ENCODE peak calls at places on chromosome 20, in nine cellular contexts. D, M, L, N, R, P, A, O and T are unnamed samples.
A peak's percentile ranks its signal among the peaks of the same experiment; 100 is the strongest.

GRCh38 chr20:59194023-59194935 is 30.7 kb downstream of the ZNF831 start:
- DNase-seq in D (no peak), M (no peak), L (no peak), N (no peak), R (no peak), P (no peak), A (no peak), O (no peak), T (no peak)

GRCh38 chr20:40728470-40728869 is 39.4 kb upstream of the MAFB start:
- DNase-seq in D (no peak), M (no peak), L (no peak), N (peak; percentile 11), R (no peak), P (no peak), A (no peak), O (no peak), T (no peak)

GRCh38 chr20:61166324-61166723 is 85.7 kb upstream of the CDH4 start:
- DNase-seq in D (no peak), M (no peak), L (no peak), N (peak; percentile 62), R (no peak), P (no peak), A (peak; percentile 65), O (no peak), T (no peak)

GRCh38 chr20:59154317-59155013 is 9.2 kb upstream of the ZNF831 start:
- DNase-seq in D (no peak), M (no peak), L (no peak), N (no peak), R (no peak), P (no peak), A (no peak), O (no peak), T (no peak)

GRCh38 chr20:52590100-52590499 is 382.1 kb upstream of the TSHZ2 start:
- DNase-seq in D (no peak), M (no peak), L (no peak), N (no peak), R (no peak), P (no peak), A (no peak), O (no peak), T (no peak)

GRCh38 chr20:13995841-13996240 is 525 bp downstream of the MACROD2 start:
- DNase-seq in D (no peak), M (peak; percentile 54), L (no peak), N (peak; percentile 43), R (no peak), P (peak; percentile 38), A (peak; percentile 36), O (no peak), T (no peak)

GRCh38 chr20:52313335-52313963 is 121.9 kb upstream of the ZFP64 start:
- DNase-seq in D (peak; percentile 44), M (no peak), L (no peak), N (peak; percentile 5), R (peak; percentile 22), P (no peak), A (peak; percentile 66), O (no peak), T (no peak)

GRCh38 chr20:25196701-25197120 is 1.2 kb downstream of the ENTPD6 start:
- DNase-seq in D (no peak), M (no peak), L (peak; percentile 85), N (no peak), R (no peak), P (no peak), A (no peak), O (no peak), T (no peak)

GRCh38 chr20:34663213-34663943 is 13.5 kb downstream of the PIGU start:
- DNase-seq in D (no peak), M (no peak), L (no peak), N (peak; percentile 35), R (no peak), P (no peak), A (no peak), O (no peak), T (no peak)

GRCh38 chr20:53708129-53708968 is 114.7 kb upstream of the ZNF217 start:
- DNase-seq in D (no peak), M (no peak), L (no peak), N (peak; percentile 63), R (no peak), P (peak; percentile 49), A (no peak), O (no peak), T (no peak)

GRCh38 chr20:48957053-48957481 is 35.6 kb downstream of the ARFGEF2 start:
- DNase-seq in D (no peak), M (no peak), L (no peak), N (peak; percentile 14), R (no peak), P (no peak), A (no peak), O (no peak), T (no peak)

GRCh38 chr20:59577037-59577808 is 27.1 kb upstream of the PHACTR3 start:
- DNase-seq in D (no peak), M (no peak), L (no peak), N (no peak), R (no peak), P (no peak), A (no peak), O (no peak), T (no peak)

GRCh38 chr20:32520927-32521203 is 64.3 kb downstream of the NOL4L start:
- DNase-seq in D (no peak), M (no peak), L (no peak), N (no peak), R (no peak), P (no peak), A (no peak), O (no peak), T (no peak)

GRCh38 chr20:63587781-63588591 is 13.9 kb upstream of the HELZ2 start:
- DNase-seq in D (no peak), M (no peak), L (no peak), N (no peak), R (no peak), P (no peak), A (no peak), O (no peak), T (no peak)

GRCh38 chr20:34704177-34705007 is at the start of gene TP53INP2:
- DNase-seq in D (peak; percentile 68), M (peak; percentile 96), L (peak; percentile 98), N (peak; percentile 93), R (peak; percentile 31), P (peak; percentile 81), A (peak; percentile 94), O (peak; percentile 71), T (peak; percentile 48)

GRCh38 chr20:7790189-7790588 is 150.1 kb downstream of the HAO1 start:
- DNase-seq in D (peak; percentile 39), M (no peak), L (no peak), N (peak; percentile 73), R (no peak), P (no peak), A (no peak), O (no peak), T (no peak)

GRCh38 chr20:10074513-10074912 is 39.7 kb downstream of the ANKEF1 start:
- DNase-seq in D (peak; percentile 98), M (no peak), L (no peak), N (peak; percentile 96), R (peak; percentile 43), P (no peak), A (peak; percentile 88), O (no peak), T (no peak)

GRCh38 chr20:1618479-1618878 is 1.3 kb downstream of the SIRPB1 start:
- DNase-seq in D (no peak), M (no peak), L (no peak), N (no peak), R (no peak), P (no peak), A (no peak), O (no peak), T (no peak)

GRCh38 chr20:5070081-5070480 is 49.7 kb downstream of the PCNA start:
- DNase-seq in D (no peak), M (no peak), L (no peak), N (no peak), R (no peak), P (no peak), A (no peak), O (no peak), T (no peak)
- TF ChIP-seq CTCF in D (no peak), M (no peak), L (no peak), N (no peak), R (no peak), P (no peak), A (no peak), O (no peak), T (no peak)

GRCh38 chr20:47521059-47521808 is 19.5 kb downstream of the NCOA3 start:
- DNase-seq in D (peak; percentile 66), M (no peak), L (no peak), N (no peak), R (no peak), P (no peak), A (no peak), O (no peak), T (no peak)
- TF ChIP-seq CTCF in D (no peak), M (no peak), L (no peak), N (no peak), R (no peak), P (no peak), A (no peak), O (no peak), T (no peak)

GRCh38 chr20:4567172-4567571 is 154.5 kb upstream of the PRND start:
- DNase-seq in D (no peak), M (no peak), L (no peak), N (no peak), R (no peak), P (no peak), A (no peak), O (no peak), T (no peak)

GRCh38 chr20:4560667-4561066 is 161.0 kb upstream of the PRND start:
- DNase-seq in D (no peak), M (no peak), L (no peak), N (peak; percentile 55), R (no peak), P (no peak), A (no peak), O (no peak), T (no peak)

GRCh38 chr20:4563031-4563430 is 158.7 kb upstream of the PRND start:
- DNase-seq in D (no peak), M (no peak), L (no peak), N (no peak), R (no peak), P (no peak), A (no peak), O (no peak), T (no peak)

GRCh38 chr20:4559906-4560305 is 161.8 kb upstream of the PRND start:
- DNase-seq in D (no peak), M (no peak), L (no peak), N (peak; percentile 30), R (no peak), P (no peak), A (no peak), O (no peak), T (no peak)

DNA sequence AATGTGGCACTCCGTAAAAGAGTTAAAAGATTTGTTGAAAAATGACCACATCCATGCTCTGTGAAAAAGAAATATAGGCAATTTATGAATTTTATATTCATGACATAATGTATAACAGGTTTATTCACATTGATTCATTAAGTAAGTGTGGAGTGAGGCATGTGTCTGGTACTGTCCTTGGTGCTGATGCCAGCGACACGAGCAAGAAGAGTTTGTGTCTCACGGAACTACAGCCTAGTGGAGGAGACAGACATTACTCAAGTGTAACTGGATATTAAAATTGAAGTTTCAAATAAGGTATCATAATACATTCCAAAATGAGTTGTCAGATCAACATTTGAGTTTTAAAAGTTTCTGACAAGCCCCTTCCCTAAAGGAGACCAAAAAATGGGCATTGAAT is 158.2 kb upstream of the PRND start:
- DNase-seq in D (peak; percentile 70), M (peak; percentile 29), L (no peak), N (peak; percentile 90), R (peak; percentile 43), P (no peak), A (peak; percentile 55), O (no peak), T (no peak)
- TF ChIP-seq CTCF in D (peak; percentile 13), M (peak; percentile 34), L (no peak), N (peak; percentile 22), R (no peak), P (no peak), A (no peak), O (no peak), T (no peak)

GRCh38 chr20:36569847-36570429 is 3.5 kb upstream of the TGIF2 start:
- DNase-seq in D (no peak), M (no peak), L (no peak), N (peak; percentile 54), R (no peak), P (no peak), A (no peak), O (no peak), T (no peak)
- TF ChIP-seq CTCF in D (no peak), M (no peak), L (no peak), N (no peak), R (no peak), P (no peak), A (no peak), O (no peak), T (no peak)